ENCODE peak calls at places on chromosome 6, in six cellular contexts. J is endothelial cell of umbilical vein, U is H54, S is stomach, O is spleen, I is esophagus squamous epithelium. H is an unnamed sample.

GRCh38 chr6:89433637-89434499 is 916 bp downstream of the ANKRD6 start:
- DNase-seq in J (no peak), U (no peak), S (peak), O (peak), I (no peak), H (peak)

GRCh38 chr6:34957184-34957904 is 68.3 kb downstream of the ANKS1A start:
- DNase-seq in J (peak), U (no peak), S (no peak), O (no peak), I (no peak), H (no peak)

GRCh38 chr6:8821921-8822512 is 386.7 kb upstream of the SLC35B3 start:
- DNase-seq in J (no peak), U (no peak), S (no peak), O (no peak), I (no peak), H (no peak)

GRCh38 chr6:37611516-37611915 is 86.2 kb downstream of the MDGA1 start:
- DNase-seq in J (no peak), U (no peak), S (no peak), O (no peak), I (no peak), H (no peak)

GRCh38 chr6:39882567-39882953 is 51.7 kb downstream of the MOCS1 start:
- DNase-seq in J (peak), U (no peak), S (no peak), O (no peak), I (no peak), H (peak)

GRCh38 chr6:139954463-139955071 is 580.1 kb upstream of the CITED2 start:
- DNase-seq in J (no peak), U (no peak), S (no peak), O (no peak), I (no peak), H (no peak)

GRCh38 chr6:89525786-89526562 is 93.0 kb downstream of the ANKRD6 start:
- DNase-seq in J (no peak), U (no peak), S (no peak), O (no peak), I (no peak), H (no peak)

GRCh38 chr6:45724511-45724910 is 291.1 kb downstream of the CLIC5 start:
- DNase-seq in J (peak), U (peak), S (no peak), O (no peak), I (no peak), H (peak)

GRCh38 chr6:106747139-106747538 is 117.8 kb downstream of the QRSL1 start:
- DNase-seq in J (no peak), U (no peak), S (no peak), O (no peak), I (no peak), H (no peak)

GRCh38 chr6:105015482-105015881 is 58.6 kb downstream of the LIN28B start:
- DNase-seq in J (no peak), U (no peak), S (no peak), O (no peak), I (no peak), H (no peak)

GRCh38 chr6:83055366-83055964 is 10.2 kb downstream of the UBE3D start:
- DNase-seq in J (peak), U (no peak), S (peak), O (no peak), I (no peak), H (peak)

GRCh38 chr6:87922947-87923330 is 124.7 kb upstream of the SPACA1 start:
- DNase-seq in J (no peak), U (no peak), S (no peak), O (peak), I (no peak), H (no peak)

GRCh38 chr6:143394351-143394750 is 56.1 kb downstream of the ADAT2 start:
- DNase-seq in J (no peak), U (no peak), S (no peak), O (no peak), I (no peak), H (no peak)

GRCh38 chr6:119493980-119494379 is 144.4 kb upstream of the MAN1A1 start:
- DNase-seq in J (no peak), U (no peak), S (no peak), O (no peak), I (no peak), H (no peak)

GRCh38 chr6:108598316-108598863 is 37.7 kb downstream of the FOXO3 start:
- DNase-seq in J (no peak), U (no peak), S (no peak), O (no peak), I (no peak), H (no peak)

GRCh38 chr6:135983720-135984343 is 132.3 kb downstream of the PDE7B start:
- DNase-seq in J (no peak), U (no peak), S (no peak), O (no peak), I (no peak), H (no peak)

GRCh38 chr6:170031684-170032121 is 259.2 kb downstream of the DLL1 start:
- DNase-seq in J (no peak), U (no peak), S (peak), O (peak), I (no peak), H (no peak)

GRCh38 chr6:40444811-40445210 is 142.4 kb downstream of the LRFN2 start:
- DNase-seq in J (no peak), U (no peak), S (no peak), O (no peak), I (no peak), H (no peak)

GRCh38 chr6:53461682-53462081 is 83.2 kb downstream of the GCLC start:
- DNase-seq in J (no peak), U (no peak), S (no peak), O (peak), I (no peak), H (no peak)

GRCh38 chr6:3750324-3751018 is 1.0 kb downstream of the PXDC1 start:
- DNase-seq in J (peak), U (peak), S (peak), O (peak), I (no peak), H (peak)

GRCh38 chr6:20350215-20350614 is 51.5 kb upstream of the E2F3 start:
- DNase-seq in J (peak), U (no peak), S (no peak), O (no peak), I (no peak), H (no peak)

GRCh38 chr6:91198588-91199255 is 611.9 kb upstream of the MAP3K7 start:
- DNase-seq in J (no peak), U (no peak), S (no peak), O (no peak), I (no peak), H (no peak)

GRCh38 chr6:139939189-139939979 is 564.9 kb upstream of the CITED2 start:
- DNase-seq in J (no peak), U (no peak), S (no peak), O (no peak), I (no peak), H (no peak)

GRCh38 chr6:134253681-134254080 is 64.2 kb downstream of the SGK1 start:
- DNase-seq in J (no peak), U (no peak), S (no peak), O (no peak), I (no peak), H (peak)

GRCh38 chr6:108689279-108690161 is 128.8 kb downstream of the FOXO3 start:
- DNase-seq in J (no peak), U (peak), S (peak), O (no peak), I (no peak), H (peak)

GRCh38 chr6:139990287-139990686 is 615.8 kb upstream of the CITED2 start:
- DNase-seq in J (no peak), U (no peak), S (no peak), O (no peak), I (no peak), H (no peak)

GRCh38 chr6:170266061-170266825 is 24.6 kb downstream of the DLL1 start:
- DNase-seq in J (no peak), U (no peak), S (no peak), O (peak), I (no peak), H (no peak)

GRCh38 chr6:151850479-151850878 is 43.0 kb downstream of the ESR1 start:
- DNase-seq in J (no peak), U (no peak), S (no peak), O (no peak), I (no peak), H (no peak)

GRCh38 chr6:132520953-132521352 is 8.0 kb upstream of the STX7 start:
- DNase-seq in J (no peak), U (no peak), S (no peak), O (no peak), I (no peak), H (no peak)

GRCh38 chr6:81938014-81938761 is 185.7 kb upstream of the TENT5A start:
- DNase-seq in J (peak), U (peak), S (no peak), O (no peak), I (no peak), H (no peak)

GRCh38 chr6:32843321-32843978 is 397 bp downstream of the PSMB8 start:
- DNase-seq in J (no peak), U (no peak), S (no peak), O (peak), I (no peak), H (peak)

GRCh38 chr6:131169613-131170012 is 34.3 kb downstream of the AKAP7 start:
- DNase-seq in J (no peak), U (no peak), S (no peak), O (no peak), I (no peak), H (no peak)

GRCh38 chr6:42012501-42013133 is 37.7 kb upstream of the TAF8 start:
- DNase-seq in J (no peak), U (no peak), S (no peak), O (no peak), I (no peak), H (no peak)

GRCh38 chr6:168293641-168294530 is 25.7 kb downstream of the DACT2 start:
- DNase-seq in J (no peak), U (no peak), S (no peak), O (peak), I (no peak), H (no peak)

GRCh38 chr6:33118525-33119123 is 42.8 kb downstream of the HLA-DPB1 start:
- DNase-seq in J (peak), U (no peak), S (no peak), O (no peak), I (no peak), H (no peak)

DNA sequence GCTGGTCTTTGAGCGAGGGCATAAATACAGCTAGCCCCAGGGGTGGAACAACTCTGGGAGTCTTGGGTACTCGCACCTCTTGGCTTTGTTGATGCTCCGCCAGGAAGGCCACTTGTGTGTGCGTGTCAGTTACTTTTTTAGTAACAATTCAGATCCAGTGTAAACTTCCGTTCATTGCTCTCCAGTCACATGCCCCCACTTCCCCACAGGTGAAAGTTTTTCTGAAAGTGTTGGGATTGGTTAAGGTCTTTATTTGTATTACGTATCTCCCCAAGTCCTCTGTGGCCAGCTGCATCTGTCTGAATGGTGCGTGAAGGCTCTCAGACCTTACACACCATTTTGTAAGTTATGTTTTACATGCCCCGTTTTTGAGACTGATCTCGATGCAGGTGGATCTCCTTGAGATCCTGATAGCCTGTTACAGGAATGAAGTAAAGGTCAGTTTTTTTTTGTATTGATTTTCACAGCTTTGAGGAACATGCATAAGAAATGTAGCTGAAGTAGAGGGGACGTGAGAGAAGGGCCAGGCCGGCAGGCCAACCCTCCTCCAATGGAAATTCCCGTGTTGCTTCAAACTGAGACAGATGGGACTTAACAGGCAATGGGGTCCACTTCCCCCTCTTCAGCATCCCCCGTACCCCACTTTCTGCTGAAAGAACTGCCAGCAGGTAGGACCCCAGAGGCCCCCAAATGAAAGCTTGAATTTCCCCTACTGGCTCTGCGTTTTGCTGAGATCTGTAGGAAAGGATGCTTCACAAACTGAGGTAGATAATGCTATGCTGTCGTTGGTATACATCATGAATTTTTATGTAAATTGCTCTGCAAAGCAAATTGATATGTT is 19.2 kb downstream of the IRF4 start:
- DNase-seq in J (no peak), U (no peak), S (no peak), O (no peak), I (no peak), H (no peak)
- TF ChIP-seq POLR2A in J (no peak), U (no peak), S (no peak), O (no peak), I (no peak), H (no peak)

GRCh38 chr6:129009856-129010255 is 126.9 kb downstream of the LAMA2 start:
- DNase-seq in J (no peak), U (no peak), S (no peak), O (no peak), I (no peak), H (no peak)

GRCh38 chr6:129015721-129016120 is 132.8 kb downstream of the LAMA2 start:
- DNase-seq in J (no peak), U (no peak), S (no peak), O (no peak), I (no peak), H (no peak)

GRCh38 chr6:129016844-129017243 is 133.9 kb downstream of the LAMA2 start:
- DNase-seq in J (no peak), U (no peak), S (no peak), O (no peak), I (no peak), H (no peak)

GRCh38 chr6:129014302-129014701 is 131.4 kb downstream of the LAMA2 start:
- DNase-seq in J (no peak), U (no peak), S (no peak), O (no peak), I (no peak), H (no peak)
- TF ChIP-seq POLR2A in J (no peak), U (no peak), S (no peak), O (no peak), I (no peak), H (no peak)

GRCh38 chr6:79078057-79078969 is at the start of gene PHIP:
- DNase-seq in J (peak), U (peak), S (peak), O (peak), I (peak), H (peak)

GRCh38 chr6:79077680-79078056 is 386 bp downstream of the PHIP start:
- DNase-seq in J (no peak), U (peak), S (peak), O (no peak), I (peak), H (no peak)

GRCh38 chr6:79079425-79080130 is 1.5 kb upstream of the PHIP start:
- DNase-seq in J (peak), U (no peak), S (no peak), O (no peak), I (no peak), H (no peak)

GRCh38 chr6:79076160-79076559 is 1.9 kb downstream of the PHIP start:
- DNase-seq in J (peak), U (no peak), S (no peak), O (no peak), I (no peak), H (no peak)

DNA sequence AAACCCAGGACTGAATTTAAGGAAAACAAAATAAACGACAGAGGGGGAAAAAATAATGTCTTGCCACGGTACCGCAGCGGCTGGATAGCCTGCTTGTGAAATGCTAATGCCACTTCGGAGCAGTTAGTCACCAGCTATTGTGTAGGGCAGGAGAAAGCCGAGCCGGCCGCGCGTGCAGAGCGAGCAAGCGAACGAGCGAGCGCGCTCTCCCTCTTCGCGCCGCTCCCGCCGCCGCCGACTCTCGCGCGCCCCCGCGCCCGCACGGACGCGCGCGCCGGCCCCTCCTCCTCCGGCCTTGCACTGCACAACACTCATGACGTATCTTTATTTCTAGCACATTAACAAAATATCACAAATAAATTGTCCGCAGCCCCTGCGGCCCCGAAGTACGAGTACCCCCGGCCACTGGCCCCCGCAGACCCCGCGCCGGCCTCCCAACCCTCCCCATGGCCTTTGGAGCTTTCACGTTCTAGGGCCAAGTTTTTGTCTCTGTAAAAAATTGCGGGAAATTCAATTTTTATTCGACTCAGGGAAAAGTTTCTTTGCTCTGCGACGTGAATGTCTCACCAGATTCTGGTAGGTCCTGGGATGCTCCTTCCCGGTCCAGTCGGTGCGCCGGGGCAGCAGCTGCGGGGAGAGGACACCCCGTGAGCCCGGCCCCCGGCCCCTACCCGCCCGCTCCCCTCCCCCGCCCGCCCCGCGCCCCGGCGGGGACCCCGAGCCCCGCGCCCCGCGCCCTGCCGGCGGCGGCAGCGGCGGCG is 993 bp downstream of the PHIP start:
- DNase-seq in J (peak), U (peak), S (peak), O (peak), I (peak), H (peak)
- TF ChIP-seq POLR2A in J (peak), U (no peak), S (no peak), O (peak), I (peak), H (no peak)

GRCh38 chr6:29724937-29725869 is 2.0 kb downstream of the HLA-F start:
- DNase-seq in J (no peak), U (no peak), S (no peak), O (no peak), I (no peak), H (no peak)
- TF ChIP-seq POLR2A in J (no peak), U (no peak), S (no peak), O (no peak), I (no peak), H (no peak)

GRCh38 chr6:43515808-43516207 is 918 bp downstream of the YIPF3 start:
- DNase-seq in J (no peak), U (no peak), S (no peak), O (no peak), I (no peak), H (no peak)

GRCh38 chr6:43517503-43518357 is 841 bp downstream of the POLR1C start:
- DNase-seq in J (peak), U (no peak), S (no peak), O (peak), I (no peak), H (no peak)

GRCh38 chr6:43516367-43516696 is 394 bp downstream of the YIPF3 start:
- DNase-seq in J (no peak), U (no peak), S (no peak), O (no peak), I (no peak), H (no peak)

GRCh38 chr6:43520097-43520496 is 3.2 kb downstream of the POLR1C start:
- DNase-seq in J (no peak), U (no peak), S (no peak), O (no peak), I (no peak), H (no peak)

DNA sequence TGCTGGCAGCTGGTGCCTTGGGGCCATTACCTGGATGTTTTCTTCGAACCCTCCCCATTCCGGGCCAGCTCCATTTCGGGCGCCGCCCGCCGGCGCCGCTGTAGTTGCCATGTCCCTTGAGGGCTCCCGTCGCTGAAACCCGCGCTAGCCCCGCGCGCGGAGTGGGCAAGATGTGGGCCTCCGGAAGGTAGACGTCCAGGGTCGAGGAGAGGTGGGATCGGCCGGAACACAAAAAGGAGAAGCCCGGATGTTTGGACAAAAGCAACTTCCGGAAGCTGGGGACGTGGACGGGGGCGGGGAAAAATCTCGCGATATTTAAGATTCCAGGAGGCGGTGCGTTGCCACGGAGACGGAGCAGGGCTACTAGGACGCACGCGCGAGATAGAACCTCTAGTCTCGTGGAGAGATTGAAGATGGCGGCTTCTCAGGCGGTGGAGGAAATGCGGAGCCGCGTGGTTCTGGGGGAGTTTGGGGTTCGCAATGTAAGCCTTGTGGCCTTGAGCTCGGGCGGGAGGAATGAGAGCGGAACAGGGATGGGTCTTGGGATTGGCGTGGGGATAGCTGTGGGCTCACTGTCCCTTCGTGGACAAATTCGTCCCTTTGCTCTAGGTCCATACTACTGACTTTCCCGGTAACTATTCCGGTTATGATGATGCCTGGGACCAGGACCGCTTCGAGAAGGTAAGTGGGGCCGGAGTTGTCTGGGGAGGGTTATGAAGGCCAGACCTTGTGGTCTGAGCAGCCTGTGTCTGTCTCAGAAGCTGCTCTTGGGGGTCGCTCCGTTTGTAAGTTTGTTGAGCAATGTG is at the start of the genes POLR1C and YIPF3:
- DNase-seq in J (peak), U (peak), S (peak), O (peak), I (peak), H (peak)
- TF ChIP-seq POLR2A in J (peak), U (peak), S (no peak), O (no peak), I (peak), H (no peak)

H was measured in ovary.